ENCODE peak calls at places on chromosomes 2 and 18, in four cellular contexts. A is transverse colon; U is EL; R is stimulated activated CD4-positive, alpha-beta T cell treated with anti-CD3 and anti-CD28 coated beads, Interleukin-15, amount 100 ng/mL, for 1 hour. J is an unnamed sample.

GRCh38 chr2:135792401-135793152 is 44.4 kb downstream of the LCT start:
- DNase-seq in A (no peak), U (no peak), R (no peak), J (no peak)

GRCh38 chr2:135607561-135607960 is 76.3 kb downstream of the R3HDM1 start:
- DNase-seq in A (no peak), U (peak), R (no peak), J (peak)

GRCh38 chr2:121944072-121944829 is 188.8 kb downstream of the TSN start:
- DNase-seq in A (no peak), U (peak), R (no peak), J (peak)

GRCh38 chr2:127735537-127736399 is 34.5 kb downstream of the SFT2D3 start:
- DNase-seq in A (no peak), U (no peak), R (no peak), J (no peak)

GRCh38 chr2:16437189-16437588 is 228.4 kb downstream of the CYRIA start:
- DNase-seq in A (no peak), U (no peak), R (no peak), J (no peak)

GRCh38 chr2:182372661-182373060 is 54.2 kb downstream of the PDE1A start:
- DNase-seq in A (peak), U (peak), R (no peak), J (peak)

GRCh38 chr2:61135510-61135909 is 26.5 kb upstream of the C2orf74 start:
- DNase-seq in A (no peak), U (peak), R (no peak), J (no peak)

GRCh38 chr2:170715062-170715931 is at the start of gene SP5:
- DNase-seq in A (peak), U (peak), R (no peak), J (no peak)

GRCh38 chr2:151350579-151351195 is 6.7 kb upstream of the TNFAIP6 start:
- DNase-seq in A (no peak), U (peak), R (no peak), J (no peak)

GRCh38 chr2:101967826-101968498 is 23.8 kb upstream of the IL1R2 start:
- DNase-seq in A (no peak), U (peak), R (no peak), J (no peak)

GRCh38 chr2:231928481-231928880 is 2.3 kb upstream of the NPPC start:
- DNase-seq in A (no peak), U (no peak), R (no peak), J (no peak)

GRCh38 chr2:14722919-14723559 is 90.5 kb downstream of the LRATD1 start:
- DNase-seq in A (no peak), U (no peak), R (no peak), J (no peak)

GRCh38 chr2:231781798-231782726 is 980 bp upstream of the PDE6D start:
- DNase-seq in A (peak), U (peak), R (no peak), J (no peak)

GRCh38 chr2:65081232-65081685 is 25.0 kb downstream of the CEP68 start:
- DNase-seq in A (no peak), U (no peak), R (no peak), J (no peak)

GRCh38 chr2:176854878-176855277 is 357.7 kb upstream of the HNRNPA3 start:
- DNase-seq in A (no peak), U (no peak), R (no peak), J (no peak)

GRCh38 chr18:58223717-58224424 is 179.8 kb downstream of the NEDD4L start:
- DNase-seq in A (peak), U (peak), R (no peak), J (peak)

GRCh38 chr18:76619342-76620315 is 124.6 kb upstream of the ZNF516 start:
- DNase-seq in A (peak), U (peak), R (no peak), J (peak)

GRCh38 chr2:158464426-158465281 is 7.9 kb downstream of the PKP4 start:
- DNase-seq in A (no peak), U (peak), R (no peak), J (no peak)

GRCh38 chr2:145771526-145771925 is 1251.6 kb upstream of the ZEB2 start:
- DNase-seq in A (no peak), U (no peak), R (no peak), J (no peak)

GRCh38 chr2:232898592-232899541 is 28.8 kb downstream of the SNORC start:
- DNase-seq in A (no peak), U (no peak), R (no peak), J (peak)

GRCh38 chr2:9287400-9288059 is 80.9 kb downstream of the ASAP2 start:
- DNase-seq in A (no peak), U (peak), R (no peak), J (peak)

GRCh38 chr18:72161686-72162085 is 382.5 kb downstream of the CBLN2 start:
- DNase-seq in A (no peak), U (no peak), R (no peak), J (no peak)

GRCh38 chr2:15826273-15826717 is 114.1 kb upstream of the MYCN start:
- DNase-seq in A (no peak), U (peak), R (no peak), J (no peak)

GRCh38 chr18:76504749-76505148 is 9.7 kb upstream of the ZNF516 start:
- DNase-seq in A (no peak), U (no peak), R (no peak), J (no peak)

GRCh38 chr2:47201224-47201623 is 46.1 kb upstream of the STPG4 start:
- DNase-seq in A (no peak), U (peak), R (no peak), J (no peak)

GRCh38 chr2:26745609-26746327 is 18.3 kb upstream of the SLC35F6 start:
- DNase-seq in A (peak), U (peak), R (peak), J (peak)

GRCh38 chr2:177754476-177754873 is 318.1 kb downstream of the PDE11A start:
- DNase-seq in A (no peak), U (no peak), R (no peak), J (no peak)

GRCh38 chr2:20633794-20634259 is 17.1 kb downstream of the HS1BP3 start:
- DNase-seq in A (peak), U (no peak), R (no peak), J (no peak)

GRCh38 chr2:222671259-222672067 is at the start of gene MOGAT1:
- DNase-seq in A (peak), U (peak), R (no peak), J (no peak)

GRCh38 chr2:25168256-25169072 is at the start of gene POMC:
- DNase-seq in A (peak), U (peak), R (peak), J (no peak)

GRCh38 chr2:103179800-103180199 is 418.0 kb downstream of the TMEM182 start:
- DNase-seq in A (no peak), U (no peak), R (no peak), J (no peak)

GRCh38 chr18:7729858-7730257 is 162.7 kb downstream of the PTPRM start:
- DNase-seq in A (no peak), U (no peak), R (no peak), J (no peak)

GRCh38 chr18:67596003-67596402 is 79.5 kb upstream of the DSEL start:
- DNase-seq in A (no peak), U (no peak), R (no peak), J (no peak)